ENCODE peak calls at places on chromosomes 12 and 14, in six cellular contexts. G, F, E, H, A and Q are unnamed samples.

GRCh38 chr12:17971850-17972249 is 118.1 kb downstream of the RERGL start:
- DNase-seq in A (no peak), E (no peak), G (no peak), H (no peak), F (no peak), Q (no peak)

GRCh38 chr12:49349266-49349665 is 2.6 kb downstream of the DNAJC22 start:
- DNase-seq in H (no peak), F (no peak), G (no peak), E (no peak), A (no peak), Q (no peak)

GRCh38 chr12:92445253-92446081 is 257.3 kb upstream of the PLEKHG7 start:
- DNase-seq in F (no peak), H (no peak), G (no peak), E (no peak), A (no peak), Q (no peak)

GRCh38 chr12:50732591-50732990 is 31.3 kb upstream of the ATF1 start:
- DNase-seq in A (no peak), G (peak), F (peak), E (no peak), H (no peak), Q (peak)

GRCh38 chr12:65907465-65907864 is 83.2 kb downstream of the HMGA2 start:
- DNase-seq in F (no peak), A (no peak), E (no peak), G (no peak), H (no peak), Q (no peak)

GRCh38 chr12:21323736-21324135 is 11.0 kb downstream of the SLCO1A2 start:
- DNase-seq in G (no peak), H (no peak), F (no peak), E (no peak), A (no peak), Q (no peak)

GRCh38 chr12:18421840-18422239 is 160.5 kb downstream of the PIK3C2G start:
- DNase-seq in H (no peak), A (no peak), E (no peak), F (peak), G (peak), Q (no peak)

GRCh38 chr12:123502163-123502562 is 31.4 kb downstream of the RILPL1 start:
- DNase-seq in G (no peak), F (no peak), E (peak), H (no peak), A (no peak), Q (no peak)

GRCh38 chr14:62289471-62289870 is 527.3 kb downstream of the SNAPC1 start:
- DNase-seq in H (no peak), F (peak), E (no peak), A (no peak), G (peak), Q (no peak)

GRCh38 chr14:89479802-89480201 is 62.8 kb upstream of the FOXN3 start:
- DNase-seq in A (no peak), G (peak), F (no peak), E (no peak), H (no peak), Q (peak)

GRCh38 chr12:52023182-52023975 is 16.6 kb downstream of the TAMALIN start:
- DNase-seq in G (peak), A (peak), E (peak), H (peak), F (peak), Q (peak)

GRCh38 chr12:112734859-112735258 is 56.7 kb upstream of the RPH3A start:
- DNase-seq in F (no peak), A (no peak), E (no peak), H (no peak), G (no peak), Q (no peak)

GRCh38 chr14:24274101-24274543 is 2.7 kb upstream of the RABGGTA start:
- DNase-seq in F (no peak), H (no peak), G (peak), E (no peak), A (peak), Q (no peak)

GRCh38 chr14:95741781-95742180 is 27.9 kb upstream of the TCL1A start:
- DNase-seq in A (no peak), F (no peak), E (no peak), H (no peak), G (no peak), Q (no peak)

GRCh38 chr14:37081220-37081619 is 91.2 kb downstream of the SLC25A21 start:
- DNase-seq in F (no peak), H (no peak), E (no peak), G (peak), A (peak), Q (peak)

GRCh38 chr12:125852116-125852515 is 786.9 kb downstream of the AACS start:
- DNase-seq in E (no peak), A (no peak), F (no peak), H (no peak), G (no peak), Q (peak)

GRCh38 chr12:2183556-2184541 is 131.1 kb downstream of the CACNA1C start:
- DNase-seq in G (peak), A (peak), H (no peak), F (peak), E (peak), Q (peak)

GRCh38 chr12:6265038-6265405 is 45.5 kb upstream of the PLEKHG6 start:
- DNase-seq in A (no peak), F (no peak), E (no peak), H (no peak), G (no peak), Q (no peak)

GRCh38 chr12:102631274-102631673 is 150.9 kb upstream of the IGF1 start:
- DNase-seq in A (peak), F (peak), H (no peak), E (no peak), G (peak), Q (peak)

GRCh38 chr12:45726594-45727300 is 2.8 kb upstream of the ARID2 start:
- DNase-seq in F (peak), H (peak), G (peak), A (peak), E (no peak), Q (peak)

GRCh38 chr14:100438678-100439592 is 115.8 kb downstream of the SLC25A47 start:
- DNase-seq in E (no peak), G (peak), A (no peak), F (peak), H (no peak), Q (peak)

GRCh38 chr14:35355981-35356839 is 48.3 kb downstream of the NFKBIA start:
- DNase-seq in G (peak), F (peak), H (no peak), E (no peak), A (peak), Q (peak)

GRCh38 chr14:51596473-51596870 is 55.2 kb upstream of the FRMD6 start:
- DNase-seq in A (no peak), F (no peak), G (no peak), E (no peak), H (no peak), Q (no peak)

GRCh38 chr12:124410354-124411175 is 115.7 kb downstream of the RFLNA start:
- DNase-seq in E (no peak), H (no peak), F (no peak), A (peak), G (peak), Q (no peak)

GRCh38 chr12:56007148-56007891 is 10.2 kb downstream of the SUOX start:
- DNase-seq in F (peak), A (peak), G (peak), H (peak), E (peak), Q (peak)

GRCh38 chr12:48890657-48891418 is 25.2 kb upstream of the RND1 start:
- DNase-seq in E (peak), A (peak), F (peak), G (peak), H (peak), Q (peak)

GRCh38 chr12:70733385-70733784 is 96.2 kb upstream of the PTPRB start:
- DNase-seq in F (peak), E (peak), A (peak), G (peak), H (no peak), Q (peak)

GRCh38 chr12:93684716-93685115 is 7.5 kb downstream of the CRADD start:
- DNase-seq in A (no peak), G (no peak), H (no peak), F (no peak), E (no peak), Q (no peak)

GRCh38 chr12:93682846-93683261 is 5.7 kb downstream of the CRADD start:
- DNase-seq in H (peak), E (no peak), A (peak), G (no peak), F (no peak), Q (no peak)

GRCh38 chr12:93686572-93687365 is 9.6 kb downstream of the CRADD start:
- DNase-seq in F (no peak), G (no peak), E (no peak), H (no peak), A (no peak), Q (no peak)

GRCh38 chr12:93679308-93679933 is 2.2 kb downstream of the CRADD start:
- DNase-seq in A (no peak), F (no peak), H (no peak), G (no peak), E (no peak), Q (no peak)

GRCh38 chr12:93683410-93683809 is 6.2 kb downstream of the CRADD start:
- DNase-seq in F (no peak), H (peak), E (no peak), G (no peak), A (no peak), Q (no peak)
- H3K23ac ChIP-seq in F (no peak), H (no peak), E (no peak), G (no peak), A (no peak), Q (no peak)

GRCh38 chr14:64929003-64929337 is 13.6 kb downstream of the GPX2 start:
- DNase-seq in A (no peak), E (no peak), F (no peak), G (no peak), H (no peak), Q (no peak)

GRCh38 chr14:64923015-64923414 is 8.8 kb downstream of the CHURC1 start:
- DNase-seq in E (no peak), G (no peak), H (no peak), F (no peak), A (no peak), Q (no peak)

GRCh38 chr14:64930085-64930843 is 12.3 kb downstream of the GPX2 start:
- DNase-seq in F (no peak), H (no peak), A (no peak), G (peak), E (no peak), Q (no peak)

GRCh38 chr14:64928239-64929002 is 14.1 kb downstream of the GPX2 start:
- DNase-seq in H (no peak), A (no peak), F (no peak), G (no peak), E (no peak), Q (no peak)

GRCh38 chr14:64926398-64926995 is 12.2 kb downstream of the CHURC1 start:
- DNase-seq in A (no peak), G (no peak), F (no peak), E (no peak), H (no peak), Q (no peak)
- H3K27ac ChIP-seq in A (no peak), G (no peak), F (no peak), E (no peak), H (no peak), Q (no peak)

GRCh38 chr12:15937902-15938301 is 26.8 kb downstream of the DERA start:
- DNase-seq in H (no peak), E (no peak), F (no peak), A (no peak), G (no peak), Q (no peak)

GRCh38 chr12:15932975-15933374 is 21.8 kb downstream of the DERA start:
- DNase-seq in H (no peak), F (no peak), A (no peak), E (no peak), G (no peak), Q (no peak)

GRCh38 chr12:15931590-15932053 is 20.5 kb downstream of the DERA start:
- DNase-seq in F (no peak), H (no peak), A (peak), E (no peak), G (no peak), Q (no peak)

GRCh38 chr12:15936751-15937150 is 25.6 kb downstream of the DERA start:
- DNase-seq in A (no peak), F (no peak), E (no peak), H (no peak), G (no peak), Q (peak)

DNA sequence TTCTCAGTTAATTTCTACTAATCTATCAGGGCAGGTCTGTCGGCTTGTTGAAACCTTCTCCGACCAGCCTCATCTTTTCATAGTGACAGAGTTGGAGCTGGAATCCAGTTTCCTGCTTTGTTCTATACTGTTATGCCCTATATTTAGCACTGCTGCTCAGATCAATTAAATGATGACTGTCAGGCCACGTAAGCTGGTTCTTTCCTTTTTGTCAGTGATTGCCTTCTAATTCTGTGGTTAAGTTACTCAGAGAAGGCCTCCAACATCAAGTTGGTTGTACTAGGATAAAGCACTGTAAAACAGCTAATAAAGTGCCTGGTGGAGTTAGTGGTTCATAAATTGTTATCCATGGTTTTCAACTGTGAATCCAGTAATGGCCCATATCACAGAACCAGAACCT is 22.6 kb downstream of the DERA start:
- DNase-seq in E (no peak), F (no peak), H (no peak), A (no peak), G (peak), Q (no peak)
- H3K23ac ChIP-seq in E (no peak), F (no peak), H (no peak), A (no peak), G (peak), Q (no peak)

GRCh38 chr14:103536693-103537092 is 7.7 kb downstream of the TRMT61A start:
- DNase-seq in F (no peak), H (no peak), A (no peak), E (no peak), G (no peak), Q (no peak)
- H3K27ac ChIP-seq in F (no peak), H (no peak), A (no peak), E (no peak), G (no peak), Q (no peak)